ENCODE peak calls at places on chromosomes 11 and 22, in six cellular contexts. One of them, this sample, is unnamed.

GRCh38 chr22:42993651-42994275 is 21.2 kb downstream of the PACSIN2 start:
- DNase-seq in cardiac muscle cell: no peak
- DNase-seq in stromal cell of bone marrow: no peak
- DNase-seq in omental fat pad: no peak
- DNase-seq in activated T-helper 9 cell treated with anti-CD3 and anti-CD28 coated beads, Interleukin-2, amount 50 U/mL, for 16 hours: no peak
- DNase-seq in GM04504: peak
- DNase-seq in this sample: no peak

GRCh38 chr22:23219317-23219716 is 39.0 kb downstream of the BCR start:
- DNase-seq in stromal cell of bone marrow: no peak
- DNase-seq in GM04504: no peak
- DNase-seq in cardiac muscle cell: no peak
- DNase-seq in activated T-helper 9 cell treated with anti-CD3 and anti-CD28 coated beads, Interleukin-2, amount 50 U/mL, for 16 hours: no peak
- DNase-seq in omental fat pad: no peak
- DNase-seq in this sample: no peak

GRCh38 chr22:42270178-42270511 is 308 bp downstream of the TCF20 start:
- DNase-seq in activated T-helper 9 cell treated with anti-CD3 and anti-CD28 coated beads, Interleukin-2, amount 50 U/mL, for 16 hours: no peak
- DNase-seq in omental fat pad: no peak
- DNase-seq in cardiac muscle cell: no peak
- DNase-seq in stromal cell of bone marrow: no peak
- DNase-seq in GM04504: no peak
- DNase-seq in this sample: no peak

GRCh38 chr22:18028817-18029527 is 4.6 kb upstream of the MICAL3 start:
- DNase-seq in activated T-helper 9 cell treated with anti-CD3 and anti-CD28 coated beads, Interleukin-2, amount 50 U/mL, for 16 hours: no peak
- DNase-seq in cardiac muscle cell: no peak
- DNase-seq in GM04504: no peak
- DNase-seq in stromal cell of bone marrow: no peak
- DNase-seq in omental fat pad: no peak
- DNase-seq in this sample: no peak

GRCh38 chr11:71206186-71206585 is 46.2 kb downstream of the SHANK2 start:
- DNase-seq in stromal cell of bone marrow: no peak
- DNase-seq in GM04504: no peak
- DNase-seq in activated T-helper 9 cell treated with anti-CD3 and anti-CD28 coated beads, Interleukin-2, amount 50 U/mL, for 16 hours: no peak
- DNase-seq in cardiac muscle cell: no peak
- DNase-seq in omental fat pad: no peak
- DNase-seq in this sample: no peak

GRCh38 chr11:130203766-130204702 is 44.5 kb downstream of the ST14 start:
- DNase-seq in omental fat pad: no peak
- DNase-seq in cardiac muscle cell: no peak
- DNase-seq in activated T-helper 9 cell treated with anti-CD3 and anti-CD28 coated beads, Interleukin-2, amount 50 U/mL, for 16 hours: no peak
- DNase-seq in GM04504: no peak
- DNase-seq in stromal cell of bone marrow: no peak
- DNase-seq in this sample: no peak

GRCh38 chr11:560305-561147 is at the start of the genes LMNTD2 and RASSF7:
- DNase-seq in GM04504: peak
- DNase-seq in cardiac muscle cell: peak
- DNase-seq in omental fat pad: peak
- DNase-seq in stromal cell of bone marrow: peak
- DNase-seq in activated T-helper 9 cell treated with anti-CD3 and anti-CD28 coated beads, Interleukin-2, amount 50 U/mL, for 16 hours: peak
- DNase-seq in this sample: peak

GRCh38 chr11:110425751-110426545 is 3.8 kb upstream of the FDX1 start:
- DNase-seq in activated T-helper 9 cell treated with anti-CD3 and anti-CD28 coated beads, Interleukin-2, amount 50 U/mL, for 16 hours: no peak
- DNase-seq in omental fat pad: no peak
- DNase-seq in cardiac muscle cell: no peak
- DNase-seq in GM04504: peak
- DNase-seq in stromal cell of bone marrow: peak
- DNase-seq in this sample: peak

GRCh38 chr11:133174013-133174412 is 358.3 kb downstream of the OPCML start:
- DNase-seq in activated T-helper 9 cell treated with anti-CD3 and anti-CD28 coated beads, Interleukin-2, amount 50 U/mL, for 16 hours: no peak
- DNase-seq in GM04504: no peak
- DNase-seq in omental fat pad: no peak
- DNase-seq in cardiac muscle cell: no peak
- DNase-seq in stromal cell of bone marrow: no peak
- DNase-seq in this sample: no peak

GRCh38 chr11:34790620-34791019 is 125.6 kb downstream of the APIP start:
- DNase-seq in GM04504: no peak
- DNase-seq in stromal cell of bone marrow: no peak
- DNase-seq in omental fat pad: no peak
- DNase-seq in activated T-helper 9 cell treated with anti-CD3 and anti-CD28 coated beads, Interleukin-2, amount 50 U/mL, for 16 hours: no peak
- DNase-seq in cardiac muscle cell: no peak
- DNase-seq in this sample: no peak

GRCh38 chr11:36452231-36452630 is 57.8 kb downstream of the TRAF6 start:
- DNase-seq in GM04504: no peak
- DNase-seq in activated T-helper 9 cell treated with anti-CD3 and anti-CD28 coated beads, Interleukin-2, amount 50 U/mL, for 16 hours: no peak
- DNase-seq in cardiac muscle cell: no peak
- DNase-seq in stromal cell of bone marrow: peak
- DNase-seq in omental fat pad: no peak
- DNase-seq in this sample: peak

GRCh38 chr11:65150513-65151271 is 16.4 kb upstream of the SYVN1 start:
- DNase-seq in stromal cell of bone marrow: peak
- DNase-seq in GM04504: peak
- DNase-seq in omental fat pad: peak
- DNase-seq in cardiac muscle cell: no peak
- DNase-seq in activated T-helper 9 cell treated with anti-CD3 and anti-CD28 coated beads, Interleukin-2, amount 50 U/mL, for 16 hours: no peak
- DNase-seq in this sample: peak

GRCh38 chr11:19344661-19345518 is 104.1 kb upstream of the E2F8 start:
- DNase-seq in activated T-helper 9 cell treated with anti-CD3 and anti-CD28 coated beads, Interleukin-2, amount 50 U/mL, for 16 hours: no peak
- DNase-seq in cardiac muscle cell: peak
- DNase-seq in GM04504: no peak
- DNase-seq in omental fat pad: no peak
- DNase-seq in stromal cell of bone marrow: no peak
- DNase-seq in this sample: peak

GRCh38 chr22:43971112-43971511 is 15.9 kb downstream of the SAMM50 start:
- DNase-seq in activated T-helper 9 cell treated with anti-CD3 and anti-CD28 coated beads, Interleukin-2, amount 50 U/mL, for 16 hours: no peak
- DNase-seq in stromal cell of bone marrow: no peak
- DNase-seq in omental fat pad: no peak
- DNase-seq in cardiac muscle cell: no peak
- DNase-seq in GM04504: no peak
- DNase-seq in this sample: no peak

GRCh38 chr11:33721291-33721840 is 14.9 kb downstream of the CD59 start:
- DNase-seq in omental fat pad: no peak
- DNase-seq in GM04504: peak
- DNase-seq in cardiac muscle cell: no peak
- DNase-seq in stromal cell of bone marrow: no peak
- DNase-seq in activated T-helper 9 cell treated with anti-CD3 and anti-CD28 coated beads, Interleukin-2, amount 50 U/mL, for 16 hours: no peak
- DNase-seq in this sample: no peak